ENCODE peak calls at places on chromosomes 12 and 14, in four cellular contexts. I, T, W and N are unnamed samples.

GRCh38 chr12:42587564-42588307 is 1.8 kb downstream of the PRICKLE1 start:
- DNase-seq in I (peak), T (no peak), W (no peak), N (no peak)

GRCh38 chr14:89973234-89973823 is 17.6 kb downstream of the TDP1 start:
- DNase-seq in W (peak), T (peak), I (peak), N (peak)

GRCh38 chr14:46290706-46291105 is 360.9 kb downstream of the RPL10L start:
- DNase-seq in W (no peak), I (no peak), T (no peak), N (no peak)

GRCh38 chr12:5473076-5473475 is 41.2 kb downstream of the NTF3 start:
- DNase-seq in T (no peak), W (no peak), I (no peak), N (no peak)

GRCh38 chr14:31582286-31582691 is 21.1 kb downstream of the NUBPL start:
- DNase-seq in W (no peak), I (no peak), T (no peak), N (no peak)

GRCh38 chr12:53805801-53806200 is 54.0 kb upstream of the CISTR start:
- DNase-seq in W (no peak), T (no peak), I (no peak), N (no peak)

GRCh38 chr14:92356677-92357076 is 33.7 kb downstream of the SLC24A4 start:
- DNase-seq in I (no peak), T (no peak), W (no peak), N (no peak)

GRCh38 chr14:76687611-76688372 is 73.5 kb upstream of the VASH1 start:
- DNase-seq in W (no peak), I (no peak), T (no peak), N (no peak)

GRCh38 chr14:60349663-60350365 is 100.8 kb downstream of the PPM1A start:
- DNase-seq in I (no peak), W (no peak), T (no peak), N (no peak)

GRCh38 chr14:20329355-20329754 is 3.7 kb downstream of the CCNB1IP1 start:
- DNase-seq in T (no peak), I (no peak), W (no peak), N (no peak)

GRCh38 chr14:105888784-105889665 is 362.6 kb downstream of the TMEM121 start:
- DNase-seq in T (peak), W (no peak), I (no peak), N (no peak)

GRCh38 chr12:47316609-47317049 is 236.9 kb upstream of the AMIGO2 start:
- DNase-seq in I (no peak), W (no peak), T (no peak), N (no peak)

GRCh38 chr12:116881325-116881866 is at the start of gene HRK:
- DNase-seq in W (no peak), T (no peak), I (no peak), N (no peak)

GRCh38 chr14:80629606-80630005 is 311.9 kb downstream of the CEP128 start:
- DNase-seq in I (no peak), W (no peak), T (no peak), N (no peak)

GRCh38 chr12:124466200-124467128 is 100.9 kb downstream of the NCOR2 start:
- DNase-seq in T (peak), I (no peak), W (peak), N (no peak)

GRCh38 chr14:100664234-100664633 is 62.5 kb upstream of the DLK1 start:
- DNase-seq in I (no peak), T (no peak), W (no peak), N (no peak)

GRCh38 chr14:58947816-58948440 is 240.5 kb upstream of the DAAM1 start:
- DNase-seq in T (no peak), W (no peak), I (no peak), N (no peak)

GRCh38 chr12:26636710-26637328 is 196.2 kb downstream of the ITPR2 start:
- DNase-seq in I (no peak), W (no peak), T (no peak), N (no peak)

GRCh38 chr12:124432376-124432775 is 135.0 kb downstream of the NCOR2 start:
- DNase-seq in W (no peak), T (no peak), I (no peak), N (no peak)